ENCODE peak calls at places on chromosomes 7 and 10, in ten cellular contexts. H is T-helper 9 cell, P is sigmoid colon, G is sciatic nerve, I is GM10248, K is fibroblast of villous mesenchyme, O is HuH-7.5, Y is EL, L is head of caudate nucleus, X is GM23338. Q is an unnamed sample.
A peak's percentile ranks its signal among the peaks of the same experiment; 100 is the strongest.

GRCh38 chr7:98294798-98295382 is 13.4 kb downstream of the BRI3 start:
- DNase-seq in P (no peak), O (peak; percentile 92), I (peak; percentile 80), X (peak; percentile 91), Y (peak; percentile 51), H (no peak), K (peak; percentile 49), G (no peak), L (peak; percentile 46), Q (no peak)

GRCh38 chr10:34474555-34474954 is 340.5 kb downstream of the PARD3 start:
- DNase-seq in K (no peak), I (no peak), H (no peak), P (no peak), L (no peak), G (no peak), Y (no peak), X (no peak), O (no peak), Q (no peak)

GRCh38 chr7:146575903-146576302 is 459.3 kb downstream of the CNTNAP2 start:
- DNase-seq in L (no peak), H (no peak), X (no peak), Y (no peak), P (no peak), O (no peak), G (no peak), K (no peak), I (no peak), Q (no peak)

GRCh38 chr10:112471878-112472487 is 25.0 kb downstream of the VTI1A start:
- DNase-seq in L (peak; percentile 14), G (no peak), I (peak; percentile 65), O (peak; percentile 36), X (peak; percentile 71), P (no peak), H (no peak), Y (peak; percentile 50), K (peak; percentile 57), Q (peak; percentile 39)

GRCh38 chr7:85160223-85160622 is 26.6 kb downstream of the SEMA3D start:
- DNase-seq in P (no peak), I (peak; percentile 5), L (no peak), X (no peak), O (no peak), H (no peak), Y (peak; percentile 78), G (no peak), K (no peak), Q (no peak)

GRCh38 chr10:69337312-69338132 is 59.2 kb downstream of the HK1 start:
- DNase-seq in H (no peak), L (peak; percentile 44), Y (peak; percentile 87), X (peak; percentile 71), K (peak; percentile 98), I (no peak), O (no peak), G (no peak), P (no peak), Q (no peak)

GRCh38 chr10:126082067-126082466 is 185.7 kb downstream of the FANK1 start:
- DNase-seq in L (no peak), O (no peak), Y (no peak), P (peak; percentile 45), H (no peak), I (no peak), K (no peak), G (no peak), X (no peak), Q (no peak)

GRCh38 chr7:20402297-20403230 is 71.9 kb downstream of the ITGB8 start:
- DNase-seq in L (no peak), G (no peak), X (peak; percentile 19), P (no peak), Y (no peak), I (no peak), O (no peak), K (no peak), H (no peak), Q (no peak)

GRCh38 chr10:125064681-125065492 is 95.5 kb downstream of the CTBP2 start:
- DNase-seq in L (no peak), H (no peak), X (peak; percentile 58), P (no peak), G (no peak), O (no peak), Y (peak; percentile 74), I (peak; percentile 84), K (peak; percentile 92), Q (peak; percentile 90)

GRCh38 chr7:17427924-17428323 is 129.5 kb downstream of the AHR start:
- DNase-seq in K (no peak), G (no peak), I (no peak), P (no peak), L (no peak), X (no peak), Y (no peak), O (no peak), H (no peak), Q (no peak)

GRCh38 chr10:50393784-50394183 is 142.5 kb upstream of the ASAH2 start:
- DNase-seq in X (no peak), I (no peak), K (peak; percentile 89), L (no peak), Y (peak; percentile 47), H (no peak), O (no peak), G (no peak), P (no peak), Q (no peak)

GRCh38 chr7:144391823-144392255 is 11.7 kb downstream of the NOBOX start:
- DNase-seq in G (no peak), X (peak; percentile 83), P (peak; percentile 34), Y (peak; percentile 56), H (no peak), I (peak; percentile 65), L (no peak), K (peak; percentile 66), O (no peak), Q (peak; percentile 37)

GRCh38 chr7:130234078-130234477 is 26.4 kb downstream of the SSMEM1 start:
- DNase-seq in G (no peak), L (no peak), I (no peak), K (no peak), Y (no peak), H (no peak), X (no peak), P (no peak), O (no peak), Q (no peak)

GRCh38 chr10:108812296-108812695 is 1111.0 kb downstream of the XPNPEP1 start:
- DNase-seq in I (no peak), O (no peak), G (no peak), K (peak; percentile 34), X (no peak), H (no peak), P (no peak), Y (peak; percentile 17), L (no peak), Q (no peak)

GRCh38 chr7:137642467-137642866 is 204.3 kb downstream of the DGKI start:
- DNase-seq in G (no peak), K (peak; percentile 89), H (no peak), I (no peak), X (no peak), Y (peak; percentile 87), P (no peak), L (no peak), O (no peak), Q (no peak)

GRCh38 chr7:121879544-121879943 is 6.6 kb downstream of the PTPRZ1 start:
- DNase-seq in K (no peak), I (no peak), X (no peak), Y (no peak), P (no peak), G (no peak), L (no peak), H (no peak), O (no peak), Q (no peak)

GRCh38 chr10:122362621-122363020 is 11.9 kb upstream of the PLEKHA1 start:
- DNase-seq in O (no peak), L (no peak), H (no peak), I (no peak), Y (no peak), G (no peak), P (no peak), X (no peak), K (no peak), Q (no peak)

GRCh38 chr10:86951184-86951761 is 6.1 kb downstream of the MMRN2 start:
- DNase-seq in I (no peak), K (no peak), Y (no peak), P (peak; percentile 62), X (no peak), H (no peak), O (no peak), G (no peak), L (no peak), Q (no peak)

Q was measured in GM12864.